ENCODE peak calls at places on chromosomes 16 and 17, in seven cellular contexts. E, I, T, N, A, W and O are unnamed samples.

GRCh38 chr16:11130978-11131665 is 124.9 kb downstream of the SOCS1 start:
- DNase-seq in E (no peak), I (no peak), T (no peak), N (peak; percentile 60), A (no peak), W (no peak), O (no peak)

GRCh38 chr16:69880640-69881133 is 70.4 kb upstream of the CLEC18A start:
- DNase-seq in E (peak; percentile 40), I (peak; percentile 21), T (no peak), N (no peak), A (no peak), W (no peak), O (no peak)

GRCh38 chr17:2853722-2854580 is 57.7 kb downstream of the RAP1GAP2 start:
- DNase-seq in E (no peak), I (peak; percentile 19), T (peak; percentile 77), N (no peak), A (no peak), W (no peak), O (no peak)

GRCh38 chr17:20920813-20921199 is 122.0 kb downstream of the USP22 start:
- DNase-seq in E (peak; percentile 48), I (peak; percentile 41), T (no peak), N (no peak), A (no peak), W (no peak), O (no peak)

GRCh38 chr17:20010099-20010863 is 1.1 kb downstream of the SPECC1 start:
- DNase-seq in E (peak; percentile 71), I (peak; percentile 75), T (no peak), N (peak; percentile 80), A (peak; percentile 51), W (peak; percentile 16), O (peak; percentile 43)

GRCh38 chr17:1365445-1366039 is 34.5 kb downstream of the YWHAE start:
- DNase-seq in E (peak; percentile 87), I (peak; percentile 87), T (no peak), N (peak; percentile 76), A (peak; percentile 31), W (peak; percentile 72), O (peak; percentile 42)

GRCh38 chr17:49913226-49914095 is 55.5 kb upstream of the DLX4 start:
- DNase-seq in E (peak; percentile 20), I (no peak), T (no peak), N (no peak), A (no peak), W (no peak), O (peak; percentile 1)

GRCh38 chr17:82297280-82297803 is 20.1 kb downstream of the CD7 start:
- DNase-seq in E (peak; percentile 91), I (peak; percentile 93), T (peak; percentile 97), N (peak; percentile 91), A (peak; percentile 74), W (no peak), O (no peak)

GRCh38 chr16:69017036-69017783 is 88.2 kb upstream of the HAS3 start:
- DNase-seq in E (peak; percentile 59), I (peak; percentile 52), T (no peak), N (no peak), A (no peak), W (no peak), O (peak; percentile 8)

GRCh38 chr17:1573932-1574696 is 11.5 kb upstream of the PITPNA start:
- DNase-seq in E (peak; percentile 86), I (peak; percentile 77), T (peak; percentile 95), N (peak; percentile 91), A (peak; percentile 84), W (peak; percentile 55), O (no peak)

GRCh38 chr16:81444448-81445121 is at the start of gene CMIP:
- DNase-seq in E (peak; percentile 88), I (peak; percentile 72), T (peak; percentile 96), N (peak; percentile 89), A (peak; percentile 87), W (peak; percentile 37), O (no peak)

GRCh38 chr17:37671028-37671812 is 28.0 kb upstream of the DDX52 start:
- DNase-seq in E (no peak), I (no peak), T (no peak), N (no peak), A (no peak), W (no peak), O (no peak)

GRCh38 chr17:77470330-77470786 is 329.6 kb downstream of the SEC14L1 start:
- DNase-seq in E (no peak), I (no peak), T (no peak), N (no peak), A (no peak), W (no peak), O (no peak)

GRCh38 chr16:30775381-30776099 is 11.5 kb downstream of the ZNF629 start:
- DNase-seq in E (peak; percentile 86), I (peak; percentile 82), T (peak; percentile 94), N (peak; percentile 89), A (peak; percentile 79), W (no peak), O (no peak)

GRCh38 chr17:6507535-6507934 is 48.8 kb downstream of the PITPNM3 start:
- DNase-seq in E (peak; percentile 88), I (peak; percentile 55), T (no peak), N (peak; percentile 66), A (peak; percentile 56), W (peak; percentile 47), O (peak; percentile 63)

GRCh38 chr16:56972898-56973689 is 11.3 kb downstream of the CETP start:
- DNase-seq in E (no peak), I (no peak), T (no peak), N (no peak), A (no peak), W (no peak), O (no peak)

GRCh38 chr17:38703742-38704644 is 1.1 kb upstream of the MLLT6 start:
- DNase-seq in E (peak; percentile 52), I (no peak), T (peak; percentile 96), N (peak; percentile 88), A (peak; percentile 94), W (no peak), O (no peak)

GRCh38 chr17:36183001-36183810 is 6.8 kb upstream of the TBC1D3B start:
- DNase-seq in E (peak; percentile 65), I (peak; percentile 75), T (peak; percentile 81), N (peak; percentile 75), A (peak; percentile 46), W (peak; percentile 59), O (peak; percentile 49)
- H3K4me3 ChIP-seq in E (peak overlapping the region; percentile 49), I (no peak overlapping the region), T (no peak overlapping the region), N (peak overlapping the region; percentile 50), A (peak overlapping the region; percentile 54), W (peak overlapping the region; percentile 73), O (peak overlapping the region; percentile 54)

DNA sequence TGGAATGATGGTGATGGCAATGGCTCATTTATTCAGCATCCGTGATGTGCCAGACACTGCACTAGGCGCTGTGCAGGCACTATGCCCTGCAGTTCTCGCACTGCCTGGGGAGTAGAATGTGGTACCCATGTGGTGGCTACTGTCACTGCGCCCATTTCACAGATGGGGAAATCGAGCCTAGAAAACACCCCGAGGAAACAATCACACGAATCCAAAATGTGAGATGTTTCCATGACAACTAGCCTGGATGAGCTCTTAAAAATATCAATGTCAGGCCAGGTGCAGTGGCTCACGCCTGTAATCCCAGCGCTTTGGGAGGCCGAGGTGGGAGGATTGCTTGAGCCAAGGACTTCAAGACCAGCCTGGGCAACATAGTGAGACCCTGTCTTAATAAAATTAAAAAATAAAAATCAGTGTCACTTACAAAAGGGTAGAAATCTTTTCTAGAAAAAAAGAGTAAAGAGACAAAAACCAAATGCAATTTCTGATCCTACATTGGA is 57.9 kb upstream of the TNRC6A start:
- DNase-seq in E (no peak), I (no peak), T (no peak), N (no peak), A (no peak), W (no peak), O (no peak)
- TF ChIP-seq CTCF in E (no peak), I (no peak), T (no peak), N (peak; percentile 10), A (no peak), W (no peak), O (no peak)

DNA sequence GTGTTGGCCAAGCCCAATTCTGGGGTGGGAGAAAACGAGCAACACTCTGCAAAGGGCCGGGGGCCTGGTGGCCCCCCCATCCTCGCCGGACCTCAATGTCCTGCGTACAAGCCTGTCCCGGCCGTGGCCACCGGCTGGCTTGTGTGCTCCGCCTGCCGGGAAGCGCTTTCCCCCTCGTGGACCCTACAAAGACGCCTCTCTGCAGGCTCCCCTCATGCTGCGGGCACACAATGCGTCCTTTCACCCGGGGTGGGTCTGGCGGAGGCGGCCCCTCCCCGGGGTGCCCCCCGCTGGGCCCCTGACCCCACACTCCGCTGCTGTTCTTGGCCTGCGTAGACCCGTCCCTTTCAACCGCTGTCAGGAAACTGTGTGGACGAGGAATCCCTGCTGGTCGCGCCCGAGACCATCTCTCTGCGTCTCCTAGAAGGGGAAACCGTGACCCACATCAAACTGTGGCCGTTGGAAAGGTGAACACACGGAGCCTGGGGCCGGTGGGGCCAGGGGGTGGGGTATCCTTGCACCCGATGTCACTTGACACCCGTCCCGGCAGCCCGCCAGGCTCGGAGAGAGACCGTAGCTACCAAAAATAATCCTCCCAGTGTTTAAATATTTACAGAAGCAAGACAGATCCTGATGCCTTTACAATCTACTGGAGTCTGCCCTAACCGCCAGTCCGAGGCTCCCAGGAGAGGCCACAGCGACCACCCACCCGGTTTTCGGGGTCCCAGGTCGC is 43.6 kb downstream of the TBC1D16 start:
- DNase-seq in E (peak; percentile 9), I (peak; percentile 59), T (no peak), N (no peak), A (peak; percentile 52), W (no peak), O (no peak)
- H3K4me3 ChIP-seq in E (peak overlapping the region; percentile 11), I (peak overlapping the region; percentile 30), T (peak overlapping the region; percentile 35), N (peak overlapping the region; percentile 44), A (peak overlapping the region; percentile 31), W (peak overlapping the region; percentile 44), O (peak overlapping the region; percentile 57)

GRCh38 chr17:45719335-45720071 is 64.6 kb upstream of the CRHR1 start:
- DNase-seq in E (peak; percentile 76), I (peak; percentile 27), T (no peak), N (no peak), A (no peak), W (peak; percentile 15), O (peak; percentile 84)
- TF ChIP-seq CTCF in E (peak; percentile 60), I (peak; percentile 44), T (no peak), N (peak; percentile 9), A (no peak), W (peak; percentile 52), O (peak; percentile 66)

GRCh38 chr16:75249441-75249840 is 2.0 kb downstream of the BCAR1 start:
- DNase-seq in E (no peak), I (no peak), T (no peak), N (no peak), A (no peak), W (no peak), O (no peak)

GRCh38 chr16:75250089-75250808 is 1.2 kb downstream of the BCAR1 start:
- DNase-seq in E (no peak), I (no peak), T (peak; percentile 87), N (peak; percentile 79), A (peak; percentile 20), W (no peak), O (no peak)

GRCh38 chr16:75251280-75252048 is at the start of gene BCAR1:
- DNase-seq in E (peak; percentile 96), I (peak; percentile 92), T (peak; percentile 97), N (peak; percentile 94), A (peak; percentile 86), W (peak; percentile 73), O (peak; percentile 73)

GRCh38 chr16:75252049-75252864 is 833 bp upstream of the BCAR1 start:
- DNase-seq in E (no peak), I (no peak), T (peak; percentile 63), N (peak; percentile 64), A (peak; percentile 20), W (no peak), O (no peak)

GRCh38 chr16:75250809-75251279 is 580 bp downstream of the BCAR1 start:
- DNase-seq in E (no peak), I (no peak), T (peak; percentile 91), N (peak; percentile 76), A (peak; percentile 30), W (no peak), O (no peak)
- H3K4me3 ChIP-seq in E (peak overlapping the region; percentile 67), I (peak overlapping the region; percentile 37), T (peak overlapping the region; percentile 84), N (peak overlapping the region; percentile 66), A (peak overlapping the region; percentile 68), W (peak overlapping the region; percentile 84), O (peak overlapping the region; percentile 81)